ENCODE peak calls at places on chromosome 22, in six cellular contexts. U is left lung, S is BJ, N is prostate gland, B is stomach, J is fibroblast of mammary gland. K is an unnamed sample.

GRCh38 chr22:43126506-43127165 is 16.1 kb downstream of the BIK start:
- DNase-seq in U (no peak), S (peak; percentile 35), N (no peak), B (peak; percentile 57), J (peak; percentile 49), K (no peak)

GRCh38 chr22:43205261-43205691 is 18.3 kb upstream of the TTLL12 start:
- DNase-seq in U (no peak), S (no peak), N (no peak), B (no peak), J (no peak), K (no peak)

GRCh38 chr22:36998620-36999351 is 20.5 kb downstream of the TST start:
- DNase-seq in U (no peak), S (no peak), N (no peak), B (no peak), J (peak; percentile 51), K (no peak)

GRCh38 chr22:38706101-38706884 is 549 bp downstream of the GTPBP1 start:
- DNase-seq in U (peak; percentile 54), S (no peak), N (peak; percentile 21), B (peak; percentile 60), J (peak; percentile 29), K (peak; percentile 44)

GRCh38 chr22:41939981-41940852 is 6.7 kb downstream of the CENPM start:
- DNase-seq in U (no peak), S (no peak), N (peak; percentile 75), B (peak; percentile 83), J (no peak), K (no peak)

GRCh38 chr22:43849731-43850130 is 12.6 kb downstream of the SULT4A1 start:
- DNase-seq in U (peak; percentile 14), S (no peak), N (no peak), B (no peak), J (no peak), K (no peak)

GRCh38 chr22:34068011-34068410 is 147.7 kb upstream of the LARGE1 start:
- DNase-seq in U (no peak), S (no peak), N (no peak), B (no peak), J (no peak), K (no peak)

GRCh38 chr22:35995772-35996171 is 32.9 kb downstream of the RBFOX2 start:
- DNase-seq in U (peak; percentile 52), S (peak; percentile 92), N (no peak), B (peak; percentile 50), J (peak; percentile 98), K (no peak)

GRCh38 chr22:24601217-24602104 is 1.5 kb upstream of the GGT1 start:
- DNase-seq in U (peak; percentile 78), S (no peak), N (no peak), B (peak; percentile 97), J (no peak), K (no peak)

GRCh38 chr22:46994265-46994664 is 231.8 kb downstream of the TBC1D22A start:
- DNase-seq in U (no peak), S (no peak), N (no peak), B (peak; percentile 17), J (no peak), K (no peak)

GRCh38 chr22:48783821-48784266 is 1043.8 kb downstream of the BRD1 start:
- DNase-seq in U (no peak), S (no peak), N (no peak), B (no peak), J (no peak), K (no peak)

GRCh38 chr22:38023045-38023444 is 34.2 kb upstream of the PICK1 start:
- DNase-seq in U (no peak), S (no peak), N (no peak), B (no peak), J (no peak), K (no peak)

GRCh38 chr22:41237036-41237706 is 3.6 kb downstream of the CHADL start:
- DNase-seq in U (no peak), S (no peak), N (no peak), B (no peak), J (no peak), K (no peak)

GRCh38 chr22:37764622-37765021 is 43.1 kb upstream of the GCAT start:
- DNase-seq in U (no peak), S (no peak), N (no peak), B (no peak), J (no peak), K (no peak)

GRCh38 chr22:42461511-42461910 is 29.3 kb upstream of the NFAM1 start:
- DNase-seq in U (no peak), S (no peak), N (no peak), B (no peak), J (no peak), K (no peak)

GRCh38 chr22:22032906-22033802 is 50.6 kb upstream of the TOP3B start:
- DNase-seq in U (no peak), S (no peak), N (no peak), B (no peak), J (no peak), K (no peak)

GRCh38 chr22:38110008-38110862 is at the start of gene BAIAP2L2:
- DNase-seq in U (peak; percentile 23), S (no peak), N (no peak), B (peak; percentile 60), J (no peak), K (no peak)

GRCh38 chr22:25497269-25497668 is 67.2 kb upstream of the GRK3 start:
- DNase-seq in U (no peak), S (no peak), N (no peak), B (no peak), J (peak; percentile 26), K (no peak)

GRCh38 chr22:40728731-40729189 is 49.5 kb downstream of the MCHR1 start:
- DNase-seq in U (no peak), S (no peak), N (peak; percentile 39), B (peak; percentile 62), J (no peak), K (no peak)

GRCh38 chr22:41762980-41763779 is 37.3 kb upstream of the CCDC134 start:
- DNase-seq in U (no peak), S (no peak), N (peak; percentile 22), B (no peak), J (no peak), K (peak; percentile 12)

GRCh38 chr22:30457964-30458363 is 13.9 kb downstream of the SEC14L3 start:
- DNase-seq in U (no peak), S (no peak), N (no peak), B (no peak), J (peak; percentile 42), K (no peak)

GRCh38 chr22:30459206-30460052 is 12.4 kb downstream of the SEC14L3 start:
- DNase-seq in U (no peak), S (no peak), N (no peak), B (no peak), J (peak; percentile 20), K (peak; percentile 27)

GRCh38 chr22:30452861-30453260 is 19.0 kb downstream of the SEC14L3 start:
- DNase-seq in U (no peak), S (no peak), N (no peak), B (no peak), J (no peak), K (no peak)

GRCh38 chr22:30453731-30454510 is 17.9 kb downstream of the SEC14L3 start:
- DNase-seq in U (peak; percentile 66), S (no peak), N (no peak), B (no peak), J (no peak), K (no peak)
- TF ChIP-seq CTCF in U (no peak), S (no peak), N (no peak), B (no peak), J (no peak), K (no peak)

DNA sequence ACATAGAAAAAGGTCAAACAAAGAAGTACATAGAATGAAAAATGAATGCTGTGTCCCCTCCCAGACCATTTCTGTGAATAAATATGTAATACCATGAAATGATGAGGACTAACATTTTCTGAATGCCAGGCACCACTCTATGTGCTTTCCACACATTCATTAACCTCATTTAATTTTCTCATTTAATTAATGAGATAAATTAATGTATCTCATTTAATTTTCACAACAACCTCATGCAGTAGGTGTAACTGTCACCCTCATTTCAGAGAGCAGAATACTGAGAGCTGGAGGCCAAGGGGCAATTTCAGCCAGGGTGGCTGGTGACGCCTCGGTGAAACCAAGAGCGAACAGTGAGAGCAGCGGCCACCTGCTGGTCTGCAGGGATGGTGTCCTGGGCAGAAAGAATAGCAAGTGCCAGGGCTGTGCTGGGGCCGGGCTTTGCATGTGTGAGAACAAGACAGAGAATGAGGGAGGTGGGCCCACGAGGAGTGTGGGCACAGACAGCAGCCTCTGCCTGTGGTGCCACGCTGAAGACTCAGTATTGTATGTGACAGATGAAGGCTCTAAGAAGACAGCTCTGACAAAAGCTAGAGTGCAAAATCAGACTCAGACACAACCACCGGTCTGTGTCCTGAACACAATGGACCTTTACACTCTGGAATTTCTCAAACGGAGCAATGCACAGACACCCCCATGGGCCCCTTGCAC is 1.8 kb upstream of the SERPIND1 start:
- DNase-seq in U (no peak), S (no peak), N (no peak), B (no peak), J (no peak), K (no peak)
- TF ChIP-seq CTCF in U (no peak), S (peak; percentile 7), N (no peak), B (no peak), J (no peak), K (peak; percentile 49)

DNA sequence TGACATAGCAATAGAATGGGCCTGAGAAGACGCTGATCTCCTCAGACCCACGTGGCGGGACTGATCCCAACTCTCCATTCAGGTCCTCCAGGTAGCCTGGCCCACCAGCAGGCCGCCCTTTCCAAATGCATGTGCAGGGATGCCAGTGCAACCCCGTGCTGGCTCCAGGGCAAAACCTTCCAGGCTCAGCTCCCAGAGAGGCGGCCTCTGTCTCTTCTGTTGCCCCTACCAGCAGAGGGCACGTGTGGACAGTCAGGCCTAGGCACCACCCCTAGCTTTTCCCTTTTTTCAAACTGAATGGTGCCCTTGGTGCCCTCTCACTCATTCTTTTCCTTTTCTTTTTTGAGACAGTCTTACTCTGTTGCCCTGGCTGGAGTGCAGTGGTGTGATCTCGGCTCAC is 121.7 kb downstream of the OSBP2 start:
- DNase-seq in U (no peak), S (no peak), N (no peak), B (no peak), J (no peak), K (no peak)
- TF ChIP-seq CTCF in U (no peak), S (no peak), N (no peak), B (no peak), J (no peak), K (no peak)

GRCh38 chr22:45341503-45341902 is 31.8 kb downstream of the FAM118A start:
- DNase-seq in U (no peak), S (no peak), N (no peak), B (no peak), J (no peak), K (no peak)

GRCh38 chr22:45343143-45343542 is 33.4 kb downstream of the FAM118A start:
- DNase-seq in U (no peak), S (no peak), N (no peak), B (no peak), J (no peak), K (no peak)

GRCh38 chr22:45338795-45339194 is 29.1 kb downstream of the FAM118A start:
- DNase-seq in U (no peak), S (no peak), N (no peak), B (no peak), J (no peak), K (no peak)

GRCh38 chr22:45340323-45340722 is 30.6 kb downstream of the FAM118A start:
- DNase-seq in U (no peak), S (no peak), N (no peak), B (no peak), J (no peak), K (no peak)

DNA sequence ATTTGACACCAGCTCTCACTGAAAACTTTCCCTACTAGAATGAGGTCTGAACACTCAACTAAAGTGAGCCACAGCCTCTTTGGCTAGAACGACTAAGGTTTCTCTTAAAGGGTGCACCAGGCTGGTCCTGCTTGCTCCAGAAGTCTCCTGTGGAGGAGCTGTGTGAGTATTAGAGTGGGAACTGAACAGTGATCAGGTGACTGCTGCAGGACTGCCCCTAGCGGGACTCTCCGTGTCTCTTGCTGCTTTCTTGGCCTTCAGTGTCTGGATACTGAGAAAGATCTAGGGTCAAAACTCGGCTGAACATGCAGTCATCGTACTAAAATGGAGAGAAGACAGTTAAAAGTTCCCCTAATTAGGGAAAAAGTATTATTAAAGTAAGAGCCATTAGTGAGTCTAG is 34.6 kb downstream of the FAM118A start:
- DNase-seq in U (no peak), S (no peak), N (no peak), B (no peak), J (peak; percentile 33), K (no peak)
- TF ChIP-seq CTCF in U (no peak), S (peak; percentile 13), N (no peak), B (no peak), J (peak; percentile 14), K (peak; percentile 33)

K was measured in progenitor cell of endocrine pancreas.